ENCODE peak calls at places on chromosomes 4 and X, in eight cellular contexts. D is cardiac muscle cell; N is ELF-1; S is stimulated activated CD8-positive, alpha-beta memory T cell treated with anti-CD3 and anti-CD28 coated beads, Interleukin-15, amount 100 ng/mL, for 1 hour; H is fibroblast of the aortic adventitia; G is A172; P is endothelial cell; W is NCI-H187. E is an unnamed sample.

GRCh38 chr4:11635336-11635735 is 206.6 kb upstream of the HS3ST1 start:
- DNase-seq in N (no peak), P (no peak), W (no peak), H (peak), G (peak), D (no peak), S (no peak), E (no peak)

GRCh38 chrX:148567229-148567628 is 66.8 kb downstream of the AFF2 start:
- DNase-seq in N (peak), W (peak), S (no peak), H (peak), D (peak), P (no peak), G (peak), E (no peak)

GRCh38 chr4:54781771-54782170 is 124.0 kb downstream of the KIT start:
- DNase-seq in P (no peak), G (peak), H (peak), S (no peak), N (no peak), W (no peak), D (no peak), E (no peak)

GRCh38 chr4:159443975-159444374 is 341.1 kb downstream of the RAPGEF2 start:
- DNase-seq in W (no peak), N (no peak), S (no peak), H (no peak), G (no peak), P (no peak), D (no peak), E (no peak)

GRCh38 chr4:168856312-168856711 is 153.7 kb downstream of the CBR4 start:
- DNase-seq in P (no peak), G (peak), S (no peak), D (no peak), N (no peak), H (peak), W (no peak), E (no peak)

GRCh38 chr4:41644288-41644914 is 104.1 kb downstream of the PHOX2B start:
- DNase-seq in N (peak), H (peak), S (no peak), D (peak), P (peak), G (no peak), W (no peak), E (peak)

GRCh38 chr4:139595989-139596679 is 40.1 kb upstream of the SETD7 start:
- DNase-seq in H (peak), P (no peak), W (no peak), S (no peak), G (no peak), D (no peak), N (peak), E (no peak)

GRCh38 chrX:134622056-134622812 is 36.0 kb downstream of the PLAC1 start:
- DNase-seq in H (peak), D (no peak), S (no peak), W (no peak), G (peak), N (peak), P (peak), E (peak)

GRCh38 chr4:182518421-182518820 is 275.2 kb downstream of the TENM3 start:
- DNase-seq in G (no peak), H (no peak), N (peak), W (no peak), P (no peak), D (no peak), S (no peak), E (no peak)

GRCh38 chr4:72666910-72667309 is 97.9 kb upstream of the ADAMTS3 start:
- DNase-seq in H (no peak), D (no peak), N (peak), S (no peak), W (no peak), G (no peak), P (no peak), E (peak)

GRCh38 chr4:8821151-8821950 is 50.3 kb downstream of the HMX1 start:
- DNase-seq in S (no peak), W (no peak), G (no peak), H (no peak), N (no peak), D (no peak), P (peak), E (no peak)

GRCh38 chr4:752196-752861 is 46.7 kb downstream of the PCGF3 start:
- DNase-seq in N (no peak), G (no peak), D (no peak), P (no peak), W (no peak), S (no peak), H (no peak), E (no peak)

GRCh38 chr4:159121371-159121770 is 18.5 kb downstream of the RAPGEF2 start:
- DNase-seq in N (no peak), P (no peak), H (no peak), W (no peak), S (no peak), D (no peak), G (no peak), E (no peak)

GRCh38 chr4:153522800-153523089 is 56.6 kb downstream of the TMEM131L start:
- DNase-seq in G (no peak), S (no peak), D (no peak), H (no peak), N (no peak), P (no peak), W (no peak), E (no peak)

GRCh38 chr4:107937040-107937439 is 5.7 kb downstream of the CYP2U1 start:
- DNase-seq in P (no peak), H (no peak), G (no peak), N (no peak), W (no peak), D (no peak), S (no peak), E (no peak)

GRCh38 chrX:12874599-12874998 is 7.7 kb downstream of the TLR7 start:
- DNase-seq in N (no peak), W (no peak), H (no peak), D (no peak), G (no peak), S (no peak), P (no peak), E (no peak)

GRCh38 chrX:53004038-53004437 is 44.6 kb upstream of the GPR173 start:
- DNase-seq in P (no peak), H (no peak), G (no peak), N (no peak), S (no peak), D (peak), W (no peak), E (no peak)

GRCh38 chrX:45172890-45173289 is 27.8 kb downstream of the DIPK2B start:
- DNase-seq in P (no peak), H (peak), G (peak), S (no peak), D (no peak), N (peak), W (no peak), E (no peak)

GRCh38 chr4:83362492-83363329 is 28.1 kb upstream of the HPSE start:
- DNase-seq in H (peak), G (peak), P (no peak), S (no peak), D (no peak), W (peak), N (peak), E (no peak)

GRCh38 chrX:68358679-68359078 is 74.6 kb downstream of the OPHN1 start:
- DNase-seq in D (no peak), G (no peak), H (peak), W (no peak), P (no peak), N (no peak), S (no peak), E (no peak)

GRCh38 chrX:1521459-1521956 is 15.5 kb downstream of the P2RY8 start:
- DNase-seq in D (no peak), H (no peak), W (no peak), S (no peak), P (no peak), N (peak), G (no peak), E (peak)

GRCh38 chr4:36351082-36351666 is 69.8 kb downstream of the DTHD1 start:
- DNase-seq in G (peak), H (peak), D (peak), W (peak), P (peak), N (peak), S (peak), E (peak)